ENCODE peak calls at places on chromosomes 2 and 18, in eight cellular contexts. N, U, H, K, Z, D, T and F are unnamed samples.

GRCh38 chr2:186477782-186478181 is 8.3 kb upstream of the ZC3H15 start:
- DNase-seq in Z (no peak), N (no peak), K (no peak), U (no peak), T (no peak), H (no peak), D (no peak), F (no peak)

GRCh38 chr2:217099561-217099960 is 239.7 kb upstream of the TNP1 start:
- DNase-seq in Z (no peak), H (no peak), T (no peak), N (no peak), D (peak), U (no peak), K (no peak), F (peak)

GRCh38 chr2:204850576-204850975 is 305.3 kb downstream of the PARD3B start:
- DNase-seq in U (no peak), H (no peak), Z (no peak), K (no peak), D (no peak), N (no peak), T (no peak), F (no peak)

GRCh38 chr2:170848587-170848986 is 31.9 kb downstream of the GAD1 start:
- DNase-seq in U (no peak), Z (no peak), D (peak), T (no peak), H (no peak), N (no peak), K (no peak), F (no peak)

GRCh38 chr2:195316485-195316884 is 340.5 kb upstream of the SLC39A10 start:
- DNase-seq in K (no peak), N (no peak), H (no peak), D (peak), T (no peak), Z (no peak), U (no peak), F (no peak)

GRCh38 chr2:173159794-173160463 is 84.3 kb downstream of the MAP3K20 start:
- DNase-seq in U (no peak), N (peak), Z (peak), D (peak), K (no peak), H (no peak), T (peak), F (peak)

GRCh38 chr2:210226186-210226585 is 939 bp upstream of the ACADL start:
- DNase-seq in U (no peak), K (no peak), T (no peak), D (no peak), N (no peak), Z (no peak), H (no peak), F (no peak)

GRCh38 chr2:233209978-233210680 is 41.3 kb upstream of the ATG16L1 start:
- DNase-seq in D (peak), Z (no peak), K (no peak), H (no peak), T (no peak), U (no peak), N (no peak), F (no peak)

GRCh38 chr2:12549641-12550040 is 167.1 kb upstream of the TRIB2 start:
- DNase-seq in K (no peak), Z (no peak), U (no peak), D (peak), N (no peak), H (no peak), T (no peak), F (no peak)

GRCh38 chr2:116915673-116916072 is 898.8 kb upstream of the DDX18 start:
- DNase-seq in N (no peak), K (no peak), Z (no peak), D (no peak), U (no peak), H (no peak), T (no peak), F (no peak)

GRCh38 chr2:152594022-152594712 is 123.1 kb downstream of the PRPF40A start:
- DNase-seq in N (no peak), D (no peak), K (no peak), H (peak), T (peak), U (no peak), Z (peak), F (no peak)

GRCh38 chr18:60413944-60414547 is 41.5 kb upstream of the MC4R start:
- DNase-seq in K (no peak), H (no peak), U (no peak), T (no peak), Z (no peak), N (no peak), D (peak), F (no peak)

GRCh38 chr2:63056309-63057065 is 5.9 kb downstream of the OTX1 start:
- DNase-seq in Z (no peak), N (no peak), H (no peak), U (no peak), K (no peak), T (no peak), D (no peak), F (peak)

GRCh38 chr2:109020217-109020637 is 31.2 kb upstream of the EDAR start:
- DNase-seq in U (no peak), H (no peak), K (no peak), T (no peak), N (no peak), Z (no peak), D (peak), F (no peak)

GRCh38 chr2:227477291-227477690 is 5.3 kb downstream of the AGFG1 start:
- DNase-seq in H (no peak), Z (no peak), K (no peak), U (no peak), T (no peak), N (no peak), D (peak), F (no peak)

GRCh38 chr18:35710581-35710980 is 129.0 kb downstream of the GALNT1 start:
- DNase-seq in U (no peak), T (no peak), N (no peak), K (no peak), H (no peak), D (no peak), Z (no peak), F (no peak)

GRCh38 chr2:1707771-1708351 is 36.5 kb downstream of the PXDN start:
- DNase-seq in N (no peak), U (no peak), H (no peak), T (peak), Z (no peak), D (peak), K (no peak), F (peak)

GRCh38 chr2:50469784-50470183 is 562.1 kb downstream of the NRXN1 start:
- DNase-seq in U (no peak), D (no peak), H (no peak), K (no peak), N (no peak), T (no peak), Z (no peak), F (no peak)

GRCh38 chr2:133458280-133458679 is 110.0 kb downstream of the NCKAP5 start:
- DNase-seq in K (no peak), H (no peak), T (no peak), D (peak), Z (no peak), N (no peak), U (no peak), F (no peak)

GRCh38 chr2:17879137-17879912 is 858 bp downstream of the KCNS3 start:
- DNase-seq in D (peak), Z (peak), T (peak), H (peak), K (no peak), N (peak), U (no peak), F (peak)

GRCh38 chr18:42654561-42654960 is 460.9 kb downstream of the RIT2 start:
- DNase-seq in T (no peak), K (no peak), Z (no peak), N (peak), H (no peak), D (peak), U (no peak), F (no peak)

GRCh38 chr2:119219873-119220272 is 3.8 kb upstream of the STEAP3 start:
- DNase-seq in T (no peak), K (no peak), N (no peak), D (peak), U (no peak), Z (no peak), H (no peak), F (no peak)

GRCh38 chr2:180017764-180018163 is 10.7 kb upstream of the CWC22 start:
- DNase-seq in K (no peak), N (peak), Z (no peak), U (no peak), H (no peak), D (peak), T (no peak), F (peak)

GRCh38 chr18:80154293-80154692 is 45.2 kb downstream of the ADNP2 start:
- DNase-seq in T (no peak), K (no peak), D (peak), U (no peak), Z (no peak), H (no peak), N (no peak), F (no peak)

GRCh38 chr2:27833931-27834330 is 56.3 kb downstream of the RBKS start:
- DNase-seq in Z (no peak), T (no peak), U (no peak), H (no peak), D (peak), K (no peak), N (no peak), F (no peak)

GRCh38 chr2:50395510-50396300 is 636.2 kb downstream of the NRXN1 start:
- DNase-seq in T (no peak), U (no peak), Z (no peak), D (no peak), H (no peak), K (no peak), N (no peak), F (no peak)

GRCh38 chr2:225598922-225599321 is 199.4 kb downstream of the NYAP2 start:
- DNase-seq in T (no peak), Z (no peak), D (peak), K (no peak), H (no peak), N (no peak), U (no peak), F (no peak)

GRCh38 chr18:56565596-56566355 is 72.6 kb downstream of the TXNL1 start:
- DNase-seq in H (no peak), K (no peak), U (no peak), T (no peak), D (peak), Z (no peak), N (no peak), F (no peak)

GRCh38 chr2:37389395-37389794 is 45.0 kb downstream of the QPCT start:
- DNase-seq in T (no peak), N (no peak), D (no peak), K (no peak), Z (no peak), H (no peak), U (no peak), F (no peak)

GRCh38 chr2:112159454-112159921 is 21.3 kb downstream of the FBLN7 start:
- DNase-seq in Z (no peak), U (no peak), K (no peak), H (peak), D (no peak), N (no peak), T (no peak), F (no peak)

GRCh38 chr2:2579814-2580213 is 248.7 kb upstream of the MYT1L start:
- DNase-seq in U (no peak), T (no peak), H (no peak), N (no peak), K (no peak), D (no peak), Z (no peak), F (no peak)

GRCh38 chr2:204024503-204024902 is 87.9 kb downstream of the ICOS start:
- DNase-seq in H (no peak), U (no peak), T (no peak), D (peak), Z (no peak), N (peak), K (no peak), F (no peak)

GRCh38 chr18:73691118-73691517 is 456.5 kb downstream of the FBXO15 start:
- DNase-seq in Z (no peak), T (no peak), H (no peak), U (no peak), K (no peak), N (no peak), D (peak), F (no peak)

GRCh38 chr2:23346781-23347180 is 38.2 kb upstream of the KLHL29 start:
- DNase-seq in U (no peak), K (no peak), N (no peak), D (no peak), Z (no peak), H (no peak), T (no peak), F (no peak)

GRCh38 chr2:24065341-24065740 is 10.8 kb downstream of the SF3B6 start:
- DNase-seq in N (no peak), T (no peak), D (no peak), U (no peak), Z (no peak), K (no peak), H (no peak), F (no peak)

GRCh38 chr18:75141166-75141565 is 67.8 kb downstream of the PTGR3 start:
- DNase-seq in K (no peak), N (no peak), Z (no peak), U (peak), H (no peak), T (no peak), D (no peak), F (no peak)